ENCODE peak calls at places on chromosome 12, in eight cellular contexts. E, K, H, Y, D, J, T and X are unnamed samples.

GRCh38 chr12:64098709-64099354 is 123.3 kb downstream of the KICS2 start:
- DNase-seq in H (no peak), T (peak), J (no peak), D (no peak), E (no peak), Y (no peak), K (no peak), X (no peak)

GRCh38 chr12:126648074-126648473 is 1582.8 kb downstream of the AACS start:
- DNase-seq in K (no peak), D (no peak), J (no peak), E (no peak), H (no peak), T (no peak), Y (no peak), X (no peak)

GRCh38 chr12:84113666-84114065 is 798.9 kb downstream of the SLC6A15 start:
- DNase-seq in K (no peak), D (no peak), H (no peak), E (no peak), T (no peak), J (no peak), Y (no peak), X (no peak)

GRCh38 chr12:65838330-65838976 is 14.2 kb downstream of the HMGA2 start:
- DNase-seq in Y (no peak), J (no peak), D (no peak), T (no peak), H (no peak), K (no peak), E (peak), X (no peak)

GRCh38 chr12:130916251-130916911 is 37.3 kb upstream of the ADGRD1 start:
- DNase-seq in T (peak), J (peak), H (no peak), Y (no peak), D (peak), E (no peak), K (no peak), X (peak)

GRCh38 chr12:20524113-20524512 is 155.8 kb downstream of the PDE3A start:
- DNase-seq in E (no peak), K (no peak), J (no peak), D (no peak), Y (no peak), H (no peak), T (no peak), X (no peak)

GRCh38 chr12:116662612-116663144 is 75.2 kb downstream of the SPRING1 start:
- DNase-seq in D (no peak), E (no peak), K (no peak), T (peak), H (no peak), J (no peak), Y (no peak), X (peak)

GRCh38 chr12:132197581-132198281 is 53.5 kb downstream of the NOC4L start:
- DNase-seq in H (no peak), T (peak), K (no peak), J (no peak), Y (no peak), D (no peak), E (no peak), X (no peak)

GRCh38 chr12:64385468-64385867 is 5.1 kb downstream of the C12orf56 start:
- DNase-seq in T (no peak), H (no peak), E (no peak), D (peak), K (no peak), J (peak), Y (no peak), X (peak)

GRCh38 chr12:91419809-91420208 is 237.2 kb upstream of the DCN start:
- DNase-seq in H (no peak), E (no peak), T (peak), J (no peak), D (no peak), Y (no peak), K (no peak), X (no peak)

GRCh38 chr12:102062419-102062806 is 622 bp upstream of the WASHC3 start:
- DNase-seq in D (no peak), E (no peak), T (no peak), K (no peak), Y (no peak), J (no peak), H (no peak), X (no peak)